ENCODE peak calls at places on chromosomes 12 and 14, in five cellular contexts. X is natural killer cell, P is amniotic stem cell, O is GDM1, L is adrenal gland. C is an unnamed sample.

GRCh38 chr12:32134144-32134888 is 27.7 kb downstream of the BICD1 start:
- DNase-seq in P (no peak), O (peak; percentile 8), X (no peak), L (no peak), C (no peak)

GRCh38 chr12:51362747-51363342 is 16.4 kb upstream of the CELA1 start:
- DNase-seq in L (no peak), P (no peak), O (no peak), X (no peak), C (no peak)

GRCh38 chr12:57754411-57755193 is at the start of gene MARCHF9:
- DNase-seq in L (peak; percentile 70), P (no peak), X (peak; percentile 48), O (peak; percentile 28), C (no peak)

GRCh38 chr12:27527512-27527911 is 3.5 kb downstream of the PPFIBP1 start:
- DNase-seq in P (no peak), L (no peak), O (no peak), X (no peak), C (no peak)

GRCh38 chr12:116644806-116645205 is 85.6 kb downstream of the MAP1LC3B2 start:
- DNase-seq in O (no peak), X (no peak), L (no peak), P (no peak), C (no peak)

GRCh38 chr12:115639667-115640012 is 637.9 kb downstream of the MED13L start:
- DNase-seq in O (no peak), X (no peak), P (no peak), L (no peak), C (no peak)

GRCh38 chr14:88272390-88273019 is 50.6 kb downstream of the KCNK10 start:
- DNase-seq in X (no peak), L (no peak), P (no peak), O (no peak), C (no peak)

GRCh38 chr12:6141048-6141447 is 16.6 kb upstream of the VWF start:
- DNase-seq in P (no peak), X (no peak), L (peak; percentile 46), O (peak; percentile 68), C (no peak)

C was measured in epithelial cell of proximal tubule.